ENCODE peak calls at places on chromosome 5, in six cellular contexts. H, N, A, J, V and W are unnamed samples.

GRCh38 chr5:86968311-86968753 is 299.4 kb upstream of the RASA1 start:
- DNase-seq in N (peak), A (no peak), J (peak), H (no peak), V (peak), W (peak)

GRCh38 chr5:35324201-35324600 is 93.9 kb upstream of the PRLR start:
- DNase-seq in H (no peak), V (no peak), N (no peak), A (no peak), J (no peak), W (no peak)

GRCh38 chr5:112848116-112848811 is 12.8 kb upstream of the SRP19 start:
- DNase-seq in V (no peak), H (no peak), N (peak), A (no peak), J (peak), W (no peak)

GRCh38 chr5:157959355-157959754 is 100.4 kb upstream of the CLINT1 start:
- DNase-seq in J (no peak), N (no peak), H (no peak), V (no peak), A (no peak), W (no peak)

GRCh38 chr5:141909212-141909611 is 14.5 kb upstream of the DELE1 start:
- DNase-seq in J (no peak), H (no peak), V (no peak), A (no peak), N (no peak), W (no peak)

GRCh38 chr5:176894298-176894697 is 4.8 kb downstream of the HK3 start:
- DNase-seq in V (no peak), J (no peak), N (no peak), H (no peak), A (no peak), W (no peak)

GRCh38 chr5:1235379-1235778 is 10.2 kb downstream of the SLC6A18 start:
- DNase-seq in H (no peak), A (no peak), V (no peak), J (no peak), N (no peak), W (no peak)

GRCh38 chr5:124746252-124746915 is at the start of gene ZNF608:
- DNase-seq in H (peak), A (peak), J (peak), V (no peak), N (peak), W (no peak)

GRCh38 chr5:34522599-34523381 is 133.3 kb upstream of the RAI14 start:
- DNase-seq in J (peak), V (peak), H (peak), A (peak), N (peak), W (no peak)

GRCh38 chr5:88143693-88144218 is 124.9 kb downstream of the TMEM161B start:
- DNase-seq in H (no peak), J (no peak), N (no peak), V (no peak), A (no peak), W (no peak)

GRCh38 chr5:57862471-57863282 is 380.1 kb upstream of the ACTBL2 start:
- DNase-seq in A (no peak), V (no peak), H (no peak), J (peak), N (peak), W (no peak)

GRCh38 chr5:157857821-157858526 is 971 bp downstream of the CLINT1 start:
- DNase-seq in V (no peak), N (peak), J (peak), H (no peak), A (no peak), W (no peak)